ENCODE peak calls at places on chromosomes 3 and 15, in four cellular contexts. U is psoas muscle, W is mammary epithelial cell, J is tibial artery. L is an unnamed sample. For H3K36me3, the result is how much of the 10 kb centered on the place peaks cover.

GRCh38 chr3:62122819-62123218 is 250.5 kb downstream of the FEZF2 start:
- DNase-seq in U (no peak), W (no peak), J (no peak), L (no peak)

GRCh38 chr3:143998266-143998665 is 26.6 kb downstream of the DIPK2A start:
- DNase-seq in U (no peak), J (peak), W (peak), L (no peak)

GRCh38 chr15:51083641-51084040 is 11.1 kb downstream of the TNFAIP8L3 start:
- DNase-seq in J (no peak), W (no peak), U (no peak), L (no peak)

GRCh38 chr3:14549256-14549931 is 9.3 kb upstream of the GRIP2 start:
- DNase-seq in W (no peak), J (no peak), U (no peak), L (no peak)

GRCh38 chr3:123559040-123559861 is 25.6 kb downstream of the HACD2 start:
- DNase-seq in W (peak), U (no peak), J (no peak), L (no peak)

GRCh38 chr3:5634411-5634810 is 446.9 kb downstream of the EDEM1 start:
- DNase-seq in J (no peak), W (no peak), U (no peak), L (no peak)

GRCh38 chr15:33963831-33964664 is 4.2 kb upstream of the CHRM5 start:
- DNase-seq in W (peak), U (no peak), J (no peak), L (no peak)

GRCh38 chr3:64161481-64161952 is 63.7 kb downstream of the PRICKLE2 start:
- DNase-seq in J (no peak), W (peak), U (no peak), L (no peak)

GRCh38 chr15:68542771-68543544 is 35.8 kb upstream of the CORO2B start:
- DNase-seq in J (peak), W (peak), U (no peak), L (peak)

GRCh38 chr3:116263842-116264545 is 181.3 kb downstream of the LSAMP start:
- DNase-seq in U (no peak), W (no peak), J (no peak), L (no peak)

GRCh38 chr3:73461582-73461981 is 163.2 kb downstream of the PDZRN3 start:
- DNase-seq in W (no peak), J (no peak), U (no peak), L (no peak)

GRCh38 chr3:49724586-49724985 is 835 bp upstream of the GMPPB start:
- DNase-seq in U (no peak), J (no peak), W (no peak), L (no peak)

GRCh38 chr3:94336076-94336741 is 273.3 kb downstream of the NSUN3 start:
- DNase-seq in U (no peak), W (peak), J (no peak), L (no peak)

GRCh38 chr15:99440551-99441426 is 125.0 kb upstream of the MEF2A start:
- DNase-seq in U (no peak), J (no peak), W (no peak), L (peak)

GRCh38 chr3:154095832-154096421 is 25.3 kb upstream of the ARHGEF26 start:
- DNase-seq in W (no peak), U (no peak), J (no peak), L (no peak)

GRCh38 chr3:130539005-130539404 is 22.0 kb downstream of the COL6A6 start:
- DNase-seq in J (no peak), W (peak), U (no peak), L (no peak)

GRCh38 chr15:29736012-29736744 is 86.1 kb downstream of the TJP1 start:
- DNase-seq in W (no peak), J (no peak), U (no peak), L (no peak)

GRCh38 chr3:10964537-10965167 is 27.9 kb upstream of the SLC6A1 start:
- DNase-seq in U (no peak), W (peak), J (no peak), L (no peak)

GRCh38 chr3:37793889-37794591 is 67.6 kb upstream of the CTDSPL start:
- DNase-seq in U (no peak), J (no peak), W (no peak), L (no peak)

GRCh38 chr15:91921188-91921820 is 67.8 kb downstream of the SLCO3A1 start:
- DNase-seq in W (peak), J (no peak), U (no peak), L (no peak)

GRCh38 chr3:175743733-175744400 is 884.7 kb downstream of the NAALADL2 start:
- DNase-seq in W (peak), U (no peak), J (no peak), L (no peak)

GRCh38 chr3:38137615-38138346 is 680 bp upstream of the MYD88 start:
- DNase-seq in J (no peak), U (no peak), W (no peak), L (peak)

GRCh38 chr3:124246949-124247348 is 255.0 kb upstream of the ROPN1 start:
- DNase-seq in J (no peak), U (no peak), W (no peak), L (no peak)

GRCh38 chr3:129549006-129549800 is 6.2 kb downstream of the H1-8 start:
- DNase-seq in J (no peak), W (peak), U (peak), L (no peak)

GRCh38 chr3:47890832-47891620 is 88.1 kb downstream of the DHX30 start:
- DNase-seq in W (no peak), U (peak), J (peak), L (no peak)

GRCh38 chr3:47009225-47010049 is 30.0 kb downstream of the NBEAL2 start:
- DNase-seq in U (peak), J (peak), W (peak), L (peak)

GRCh38 chr3:187750041-187750512 is 4.8 kb upstream of the BCL6 start:
- DNase-seq in U (peak), J (no peak), W (peak), L (no peak)

GRCh38 chr3:116886202-116886893 is 176.8 kb downstream of the TUSC7 start:
- DNase-seq in U (no peak), J (no peak), W (no peak), L (no peak)

GRCh38 chr3:194285859-194286197 is 65.3 kb downstream of the CPN2 start:
- DNase-seq in U (no peak), W (no peak), J (peak), L (no peak)

GRCh38 chr3:132343018-132343612 is 25.9 kb downstream of the ACP3 start:
- DNase-seq in U (no peak), J (peak), W (peak), L (no peak)

GRCh38 chr3:52396011-52396906 is 48.6 kb downstream of the SEMA3G start:
- DNase-seq in W (no peak), U (peak), J (no peak), L (no peak)

GRCh38 chr3:52395503-52395865 is 49.4 kb downstream of the SEMA3G start:
- DNase-seq in W (no peak), U (peak), J (no peak), L (no peak)

GRCh38 chr3:52398670-52399081 is 46.2 kb downstream of the SEMA3G start:
- DNase-seq in W (no peak), J (no peak), U (peak), L (no peak)

GRCh38 chr3:52397676-52398399 is 47.1 kb downstream of the SEMA3G start:
- DNase-seq in J (no peak), U (peak), W (no peak), L (no peak)

GRCh38 chr3:52396907-52397591 is 47.9 kb downstream of the SEMA3G start:
- DNase-seq in W (no peak), U (peak), J (no peak), L (no peak)
- H3K27ac ChIP-seq in W (no peak), U (no peak), J (no peak), L (no peak)

GRCh38 chr15:41055706-41056105 is 60.4 kb downstream of the INO80 start:
- DNase-seq in J (no peak), U (no peak), W (no peak), L (no peak)
- H3K36me3 ChIP-seq in J (half or more), U (half or more), W (under half), L (half or more)

GRCh38 chr3:58874795-58875194 is 175.0 kb downstream of the CFAP20DC start:
- DNase-seq in J (no peak), W (peak), U (no peak), L (no peak)
- H3K27ac ChIP-seq in J (no peak), W (peak), U (no peak), L (no peak)

GRCh38 chr3:70984756-70985155 is 598.8 kb downstream of the FOXP1 start:
- DNase-seq in J (no peak), W (no peak), U (no peak), L (no peak)
- H3K36me3 ChIP-seq in J (under half), W (under half), U (under half), L (under half)

DNA sequence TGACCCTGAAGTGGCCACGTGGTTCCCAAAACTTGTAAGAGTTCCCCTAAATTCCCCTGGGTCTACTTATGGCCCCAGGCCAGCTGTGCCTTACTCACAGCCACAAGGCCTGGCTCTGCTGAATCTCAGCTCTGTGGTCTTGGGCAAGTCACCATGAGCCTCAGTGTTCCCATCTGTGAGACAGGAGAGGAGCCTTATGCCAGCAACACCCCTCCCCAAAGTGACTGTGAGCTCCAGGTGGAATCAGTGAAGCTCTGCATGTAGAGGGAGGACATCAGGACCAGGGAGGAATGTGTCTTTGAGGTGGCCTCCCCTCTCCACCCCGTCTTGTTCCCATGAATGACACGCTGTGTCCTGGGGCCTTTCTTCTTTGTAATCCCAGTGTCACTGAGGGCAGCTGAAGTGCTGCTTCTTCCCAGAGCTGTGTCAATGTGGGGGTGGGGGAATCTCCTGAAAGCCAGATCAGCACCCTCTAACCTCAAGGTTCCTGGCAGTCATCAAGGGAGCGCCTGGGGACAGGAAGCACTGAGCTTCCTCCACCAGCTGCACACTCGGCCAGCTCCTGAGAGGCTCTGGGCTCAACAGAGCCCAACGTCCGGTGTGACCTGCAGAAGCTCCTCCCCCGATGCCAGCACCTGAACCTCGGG is 258.9 kb downstream of the UACA start:
- DNase-seq in W (peak), J (peak), U (peak), L (peak)
- H3K27ac ChIP-seq in W (no peak), J (no peak), U (peak), L (no peak)

GRCh38 chr3:136950583-136950982 is 7.2 kb upstream of the IL20RB start:
- DNase-seq in U (no peak), W (no peak), J (no peak), L (no peak)
- H3K36me3 ChIP-seq in U (under half), W (under half), J (under half), L (under half)

GRCh38 chr15:65385868-65386253 is 8.1 kb upstream of the IGDCC3 start:
- DNase-seq in W (no peak), J (no peak), U (no peak), L (no peak)

GRCh38 chr15:65386376-65386775 is 8.6 kb upstream of the IGDCC3 start:
- DNase-seq in W (no peak), U (no peak), J (no peak), L (no peak)

GRCh38 chr15:65384505-65384894 is 6.7 kb upstream of the IGDCC3 start:
- DNase-seq in J (no peak), W (no peak), U (no peak), L (no peak)

GRCh38 chr15:65383991-65384390 is 6.2 kb upstream of the IGDCC3 start:
- DNase-seq in U (no peak), W (no peak), J (no peak), L (no peak)

GRCh38 chr15:65384895-65385867 is 7.4 kb upstream of the IGDCC3 start:
- DNase-seq in U (peak), J (peak), W (peak), L (peak)
- H3K27ac ChIP-seq in U (peak), J (peak), W (no peak), L (peak)

DNA sequence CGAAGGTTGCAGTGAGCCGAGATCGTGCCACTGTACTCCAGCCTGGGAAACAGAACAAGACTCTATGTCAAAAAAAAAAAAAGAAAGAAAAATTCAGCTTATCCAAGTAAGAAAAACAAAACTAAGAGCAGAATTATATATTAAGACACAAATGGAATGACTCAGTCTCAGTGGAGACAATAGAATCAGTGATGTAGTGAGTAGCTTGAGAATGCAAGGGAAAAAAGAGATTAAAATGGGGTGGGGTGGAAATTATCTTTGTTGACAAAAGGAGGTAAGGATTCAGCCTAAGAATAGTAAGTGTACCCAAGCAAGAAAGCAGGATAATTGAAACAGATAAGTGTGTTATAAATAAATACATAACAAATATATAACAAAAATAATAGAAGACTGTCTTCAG is 70.7 kb downstream of the BLM start:
- DNase-seq in W (no peak), U (no peak), J (no peak), L (no peak)
- H3K36me3 ChIP-seq in W (under half), U (under half), J (under half), L (under half)

GRCh38 chr3:165195628-165196576 is at the start of gene SLITRK3:
- DNase-seq in W (no peak), U (no peak), J (no peak), L (no peak)

GRCh38 chr3:165195226-165195625 is 958 bp downstream of the SLITRK3 start:
- DNase-seq in J (no peak), W (no peak), U (no peak), L (no peak)

GRCh38 chr3:165194477-165195135 is 1.6 kb downstream of the SLITRK3 start:
- DNase-seq in U (no peak), W (no peak), J (no peak), L (no peak)

GRCh38 chr3:165193392-165194268 is 2.6 kb downstream of the SLITRK3 start:
- DNase-seq in J (no peak), W (no peak), U (no peak), L (no peak)

GRCh38 chr3:165196577-165197561 is 685 bp upstream of the SLITRK3 start:
- DNase-seq in W (no peak), U (peak), J (no peak), L (no peak)
- H3K27ac ChIP-seq in W (no peak), U (no peak), J (no peak), L (no peak)

L was measured in right atrium auricular region.